ENCODE peak calls at places on chromosomes 12 and 14, in four cellular contexts. U is activated B cell treated with CpG ODN at 0.5 μM for 24 hours, V is HCEC 1CT, R is tibial artery. H is an unnamed sample.

GRCh38 chr14:21084988-21085853 is 13.2 kb downstream of the ZNF219 start:
- DNase-seq in V (no peak), R (no peak), U (no peak), H (no peak)

GRCh38 chr12:116389990-116390655 is 112.6 kb upstream of the MED13L start:
- DNase-seq in V (peak), R (no peak), U (no peak), H (no peak)

GRCh38 chr12:123063535-123063934 is 83.1 kb downstream of the ARL6IP4 start:
- DNase-seq in U (no peak), V (peak), R (no peak), H (peak)

GRCh38 chr12:116426391-116427136 is 132.6 kb upstream of the MAP1LC3B2 start:
- DNase-seq in U (no peak), V (peak), R (peak), H (peak)

GRCh38 chr12:34292736-34293625 is 270.7 kb downstream of the ALG10 start:
- DNase-seq in V (no peak), R (peak), U (no peak), H (no peak)

GRCh38 chr14:97100306-97100705 is 303.1 kb downstream of the VRK1 start:
- DNase-seq in V (no peak), U (no peak), R (no peak), H (peak)

GRCh38 chr12:41629606-41630005 is 441.5 kb downstream of the PDZRN4 start:
- DNase-seq in U (no peak), R (no peak), V (no peak), H (no peak)

GRCh38 chr12:58918475-58918874 is 1.8 kb downstream of the LRIG3 start:
- DNase-seq in V (peak), R (no peak), U (no peak), H (no peak)

GRCh38 chr14:98928418-98928817 is 343.6 kb downstream of the BCL11B start:
- DNase-seq in V (no peak), U (no peak), R (no peak), H (no peak)

GRCh38 chr12:107442593-107442992 is 243.0 kb upstream of the PWP1 start:
- DNase-seq in R (no peak), V (no peak), U (no peak), H (no peak)

GRCh38 chr12:48861111-48861510 is 4.6 kb downstream of the RND1 start:
- DNase-seq in V (no peak), U (no peak), R (no peak), H (no peak)

GRCh38 chr14:75800792-75801191 is 139.7 kb downstream of the TTLL5 start:
- DNase-seq in U (no peak), V (no peak), R (no peak), H (no peak)

GRCh38 chr12:131454418-131455217 is 256.3 kb upstream of the SFSWAP start:
- DNase-seq in U (no peak), R (peak), V (no peak), H (peak)

GRCh38 chr12:98893126-98893525 is 248.0 kb downstream of the APAF1 start:
- DNase-seq in V (no peak), R (no peak), U (no peak), H (no peak)

GRCh38 chr12:92034858-92035401 is 110.7 kb downstream of the BTG1 start:
- DNase-seq in U (peak), V (peak), R (peak), H (peak)

GRCh38 chr12:10075451-10075850 is 23.3 kb downstream of the CLEC1A start:
- DNase-seq in U (no peak), V (no peak), R (no peak), H (no peak)

GRCh38 chr12:2139651-2140050 is 86.9 kb downstream of the CACNA1C start:
- DNase-seq in V (no peak), R (no peak), U (no peak), H (no peak)

GRCh38 chr12:83573676-83574075 is 887.0 kb downstream of the TMTC2 start:
- DNase-seq in R (no peak), U (no peak), V (no peak), H (no peak)

GRCh38 chr12:81378601-81379000 is 300.7 kb downstream of the ACSS3 start:
- DNase-seq in R (no peak), U (no peak), V (no peak), H (no peak)

H was measured in HAP-1.